ENCODE peak calls at places on chromosomes 11 and 22, in seven cellular contexts. One of them, this sample, is unnamed.
A peak's percentile ranks its signal among the peaks of the same experiment; 100 is the strongest.

GRCh38 chr11:76769645-76770586 is 13.2 kb upstream of the TSKU start:
- DNase-seq in tibial nerve: no peak
- DNase-seq in T-cell: no peak
- DNase-seq in A549: peak; percentile 93
- DNase-seq in fibroblast of mammary gland: peak; percentile 47
- DNase-seq in CD8-positive, alpha-beta memory T cell: no peak
- DNase-seq in NCI-H1105 treated with DMSO at 0.1 percent for 48 hours: no peak
- DNase-seq in this sample: no peak

GRCh38 chr11:121451178-121451981 is 734 bp upstream of the SORL1 start:
- DNase-seq in tibial nerve: no peak
- DNase-seq in T-cell: peak; percentile 52
- DNase-seq in A549: no peak
- DNase-seq in fibroblast of mammary gland: no peak
- DNase-seq in CD8-positive, alpha-beta memory T cell: peak; percentile 61
- DNase-seq in NCI-H1105 treated with DMSO at 0.1 percent for 48 hours: no peak
- DNase-seq in this sample: no peak

GRCh38 chr11:66957971-66958231 is 282 bp downstream of the PC start:
- DNase-seq in tibial nerve: no peak
- DNase-seq in T-cell: no peak
- DNase-seq in A549: no peak
- DNase-seq in fibroblast of mammary gland: no peak
- DNase-seq in CD8-positive, alpha-beta memory T cell: no peak
- DNase-seq in NCI-H1105 treated with DMSO at 0.1 percent for 48 hours: peak; percentile 62
- DNase-seq in this sample: no peak

GRCh38 chr22:29011868-29012428 is 49.7 kb downstream of the C22orf31 start:
- DNase-seq in tibial nerve: no peak
- DNase-seq in T-cell: no peak
- DNase-seq in A549: no peak
- DNase-seq in fibroblast of mammary gland: no peak
- DNase-seq in CD8-positive, alpha-beta memory T cell: no peak
- DNase-seq in NCI-H1105 treated with DMSO at 0.1 percent for 48 hours: no peak
- DNase-seq in this sample: no peak

GRCh38 chr11:46210133-46210636 is 67.3 kb upstream of the CREB3L1 start:
- DNase-seq in tibial nerve: no peak
- DNase-seq in T-cell: no peak
- DNase-seq in A549: peak; percentile 25
- DNase-seq in fibroblast of mammary gland: peak; percentile 87
- DNase-seq in CD8-positive, alpha-beta memory T cell: no peak
- DNase-seq in NCI-H1105 treated with DMSO at 0.1 percent for 48 hours: no peak
- DNase-seq in this sample: no peak

GRCh38 chr11:126357969-126358762 is 2.7 kb downstream of the ST3GAL4 start:
- DNase-seq in tibial nerve: no peak
- DNase-seq in T-cell: no peak
- DNase-seq in A549: no peak
- DNase-seq in fibroblast of mammary gland: no peak
- DNase-seq in CD8-positive, alpha-beta memory T cell: no peak
- DNase-seq in NCI-H1105 treated with DMSO at 0.1 percent for 48 hours: no peak
- DNase-seq in this sample: no peak

GRCh38 chr22:44351685-44352377 is 39.1 kb upstream of the SHISAL1 start:
- DNase-seq in tibial nerve: no peak
- DNase-seq in T-cell: no peak
- DNase-seq in A549: peak; percentile 38
- DNase-seq in fibroblast of mammary gland: peak; percentile 89
- DNase-seq in CD8-positive, alpha-beta memory T cell: no peak
- DNase-seq in NCI-H1105 treated with DMSO at 0.1 percent for 48 hours: peak; percentile 84
- DNase-seq in this sample: no peak

GRCh38 chr11:96736591-96736990 is 346.8 kb downstream of the JRKL start:
- DNase-seq in tibial nerve: no peak
- DNase-seq in T-cell: no peak
- DNase-seq in A549: no peak
- DNase-seq in fibroblast of mammary gland: no peak
- DNase-seq in CD8-positive, alpha-beta memory T cell: no peak
- DNase-seq in NCI-H1105 treated with DMSO at 0.1 percent for 48 hours: no peak
- DNase-seq in this sample: no peak

GRCh38 chr11:23679041-23679440 is 817.8 kb upstream of the LUZP2 start:
- DNase-seq in tibial nerve: no peak
- DNase-seq in T-cell: no peak
- DNase-seq in A549: no peak
- DNase-seq in fibroblast of mammary gland: no peak
- DNase-seq in CD8-positive, alpha-beta memory T cell: no peak
- DNase-seq in NCI-H1105 treated with DMSO at 0.1 percent for 48 hours: no peak
- DNase-seq in this sample: no peak

GRCh38 chr11:19976281-19976941 is 183.9 kb downstream of the DBX1 start:
- DNase-seq in tibial nerve: no peak
- DNase-seq in T-cell: no peak
- DNase-seq in A549: no peak
- DNase-seq in fibroblast of mammary gland: no peak
- DNase-seq in CD8-positive, alpha-beta memory T cell: no peak
- DNase-seq in NCI-H1105 treated with DMSO at 0.1 percent for 48 hours: no peak
- DNase-seq in this sample: no peak

GRCh38 chr11:127789887-127790286 is 789.3 kb upstream of the KIRREL3 start:
- DNase-seq in tibial nerve: no peak
- DNase-seq in T-cell: no peak
- DNase-seq in A549: no peak
- DNase-seq in fibroblast of mammary gland: no peak
- DNase-seq in CD8-positive, alpha-beta memory T cell: no peak
- DNase-seq in NCI-H1105 treated with DMSO at 0.1 percent for 48 hours: peak; percentile 28
- DNase-seq in this sample: no peak

GRCh38 chr11:57568330-57568766 is 876 bp upstream of the UBE2L6 start:
- DNase-seq in tibial nerve: no peak
- DNase-seq in T-cell: peak; percentile 90
- DNase-seq in A549: no peak
- DNase-seq in fibroblast of mammary gland: peak; percentile 80
- DNase-seq in CD8-positive, alpha-beta memory T cell: peak; percentile 87
- DNase-seq in NCI-H1105 treated with DMSO at 0.1 percent for 48 hours: no peak
- DNase-seq in this sample: no peak

GRCh38 chr22:37121887-37122591 is 12.5 kb upstream of the TMPRSS6 start:
- DNase-seq in tibial nerve: no peak
- DNase-seq in T-cell: peak; percentile 95
- DNase-seq in A549: no peak
- DNase-seq in fibroblast of mammary gland: peak; percentile 14
- DNase-seq in CD8-positive, alpha-beta memory T cell: peak; percentile 94
- DNase-seq in NCI-H1105 treated with DMSO at 0.1 percent for 48 hours: no peak
- DNase-seq in this sample: peak; percentile 90

GRCh38 chr22:50635591-50635990 is 7.6 kb upstream of the ARSA start:
- DNase-seq in tibial nerve: no peak
- DNase-seq in T-cell: no peak
- DNase-seq in A549: no peak
- DNase-seq in fibroblast of mammary gland: no peak
- DNase-seq in CD8-positive, alpha-beta memory T cell: no peak
- DNase-seq in NCI-H1105 treated with DMSO at 0.1 percent for 48 hours: no peak
- DNase-seq in this sample: no peak

GRCh38 chr11:129881570-129882170 is 13.7 kb downstream of the NFRKB start:
- DNase-seq in tibial nerve: no peak
- DNase-seq in T-cell: peak; percentile 44
- DNase-seq in A549: peak; percentile 51
- DNase-seq in fibroblast of mammary gland: peak; percentile 30
- DNase-seq in CD8-positive, alpha-beta memory T cell: peak; percentile 37
- DNase-seq in NCI-H1105 treated with DMSO at 0.1 percent for 48 hours: peak; percentile 14
- DNase-seq in this sample: no peak

GRCh38 chr11:67373916-67374570 is 645 bp upstream of the CLCF1 start:
- DNase-seq in tibial nerve: no peak
- DNase-seq in T-cell: peak; percentile 41
- DNase-seq in A549: peak; percentile 96
- DNase-seq in fibroblast of mammary gland: peak; percentile 99
- DNase-seq in CD8-positive, alpha-beta memory T cell: peak; percentile 46
- DNase-seq in NCI-H1105 treated with DMSO at 0.1 percent for 48 hours: no peak
- DNase-seq in this sample: peak; percentile 66

GRCh38 chr22:47219789-47220188 is 457.3 kb downstream of the TBC1D22A start:
- DNase-seq in tibial nerve: no peak
- DNase-seq in T-cell: no peak
- DNase-seq in A549: no peak
- DNase-seq in fibroblast of mammary gland: no peak
- DNase-seq in CD8-positive, alpha-beta memory T cell: no peak
- DNase-seq in NCI-H1105 treated with DMSO at 0.1 percent for 48 hours: no peak
- DNase-seq in this sample: no peak

GRCh38 chr22:36081023-36081431 is 52.4 kb upstream of the RBFOX2 start:
- DNase-seq in tibial nerve: no peak
- DNase-seq in T-cell: no peak
- DNase-seq in A549: no peak
- DNase-seq in fibroblast of mammary gland: peak; percentile 99
- DNase-seq in CD8-positive, alpha-beta memory T cell: no peak
- DNase-seq in NCI-H1105 treated with DMSO at 0.1 percent for 48 hours: no peak
- DNase-seq in this sample: no peak

GRCh38 chr22:21043856-21044535 is 1.8 kb upstream of the LRRC74B start:
- DNase-seq in tibial nerve: no peak
- DNase-seq in T-cell: no peak
- DNase-seq in A549: no peak
- DNase-seq in fibroblast of mammary gland: no peak
- DNase-seq in CD8-positive, alpha-beta memory T cell: no peak
- DNase-seq in NCI-H1105 treated with DMSO at 0.1 percent for 48 hours: no peak
- DNase-seq in this sample: no peak

GRCh38 chr11:101138245-101138930 is 8.8 kb upstream of the PGR start:
- DNase-seq in tibial nerve: no peak
- DNase-seq in T-cell: no peak
- DNase-seq in A549: no peak
- DNase-seq in fibroblast of mammary gland: no peak
- DNase-seq in CD8-positive, alpha-beta memory T cell: no peak
- DNase-seq in NCI-H1105 treated with DMSO at 0.1 percent for 48 hours: no peak
- DNase-seq in this sample: no peak

GRCh38 chr11:68213135-68213515 is at the start of gene KMT5B:
- DNase-seq in tibial nerve: no peak
- DNase-seq in T-cell: no peak
- DNase-seq in A549: no peak
- DNase-seq in fibroblast of mammary gland: peak; percentile 52
- DNase-seq in CD8-positive, alpha-beta memory T cell: no peak
- DNase-seq in NCI-H1105 treated with DMSO at 0.1 percent for 48 hours: peak; percentile 47
- DNase-seq in this sample: no peak

This sample was measured in stimulated activated naive B cell treated with anti-CD40 and anti-IgM and Interleukin-4, amounts not matched to agents 10 μg/mL and 1 μg/mL and 100 μg/mL, for 72 hours.